ENCODE peak calls at places on chromosomes 16 and 17, in four cellular contexts. U is hippocampal formation; C is activated B cell treated with CpG ODN at 0.5 μM for 24 hours; G is activated CD8-positive, alpha-beta T cell treated with anti-CD3 and anti-CD28 coated beads for 36 hours. D is an unnamed sample.
A peak's percentile ranks its signal among the peaks of the same experiment; 100 is the strongest.

GRCh38 chr16:1167276-1168107 is 14.6 kb downstream of the CACNA1H start:
- DNase-seq in C (no peak), G (no peak), U (peak; percentile 65), D (peak; percentile 95)

GRCh38 chr17:17710728-17711541 is 29.7 kb downstream of the RAI1 start:
- DNase-seq in U (no peak), C (no peak), G (no peak), D (no peak)

GRCh38 chr17:35981908-35982330 is 622 bp upstream of the CCL16 start:
- DNase-seq in C (no peak), U (no peak), G (peak; percentile 30), D (no peak)

GRCh38 chr17:12983986-12984932 is 33.6 kb downstream of the ELAC2 start:
- DNase-seq in U (peak; percentile 16), C (no peak), G (no peak), D (no peak)

GRCh38 chr16:67666032-67666537 is 465 bp downstream of the ENKD1 start:
- DNase-seq in G (peak; percentile 33), U (no peak), C (no peak), D (peak; percentile 58)

GRCh38 chr16:27495191-27495590 is 54.5 kb downstream of the GTF3C1 start:
- DNase-seq in C (no peak), G (no peak), U (no peak), D (no peak)

GRCh38 chr17:43927101-43927935 is 15.0 kb downstream of the PPY start:
- DNase-seq in U (no peak), C (no peak), G (peak; percentile 63), D (no peak)

GRCh38 chr16:56601325-56601724 is 7.1 kb upstream of the MT2A start:
- DNase-seq in G (no peak), C (no peak), U (no peak), D (no peak)

GRCh38 chr17:50352693-50353599 is 7.0 kb downstream of the XYLT2 start:
- DNase-seq in G (no peak), U (no peak), C (no peak), D (no peak)

GRCh38 chr16:86481607-86482006 is 28.7 kb upstream of the FOXF1 start:
- DNase-seq in G (no peak), U (no peak), C (no peak), D (no peak)